ENCODE peak calls at places on chromosomes 4 and X, in eight cellular contexts. P is GM06990, H is NT2/D1, A is vagina, B is upper lobe of left lung, E is H7, U is Caco-2, C is body of pancreas. X is an unnamed sample. For H3K36me3, the result is how much of the 10 kb centered on the place peaks cover.

GRCh38 chrX:14006489-14006888 is 23.2 kb downstream of the GEMIN8 start:
- DNase-seq in A (no peak), C (no peak), U (no peak), E (no peak), H (no peak), P (no peak), B (no peak), X (no peak)

GRCh38 chrX:12065251-12065650 is 73.0 kb upstream of the FRMPD4 start:
- DNase-seq in B (no peak), U (peak), H (peak), E (peak), P (no peak), A (no peak), C (no peak), X (no peak)

GRCh38 chr4:53682196-53682595 is 90.9 kb upstream of the LNX1 start:
- DNase-seq in H (no peak), A (no peak), B (no peak), P (no peak), U (no peak), E (no peak), C (no peak), X (no peak)

GRCh38 chr4:115110191-115111166 is 2.9 kb downstream of the NDST4 start:
- DNase-seq in U (no peak), E (no peak), C (peak), P (no peak), H (no peak), A (no peak), B (no peak), X (no peak)

GRCh38 chr4:133154725-133155124 is 5.6 kb downstream of the PCDH10 start:
- DNase-seq in C (no peak), P (no peak), U (peak), A (no peak), E (peak), H (no peak), B (no peak), X (no peak)

GRCh38 chr4:75710246-75710645 is 14.1 kb upstream of the USO1 start:
- DNase-seq in B (no peak), E (no peak), A (no peak), U (no peak), H (no peak), P (no peak), C (no peak), X (no peak)

GRCh38 chr4:7124643-7125442 is 57.0 kb upstream of the GRPEL1 start:
- DNase-seq in A (no peak), E (no peak), H (no peak), P (no peak), B (peak), U (no peak), C (peak), X (no peak)

GRCh38 chr4:66574145-66574978 is 904.1 kb upstream of the EPHA5 start:
- DNase-seq in U (no peak), C (peak), P (no peak), B (no peak), A (no peak), H (no peak), E (no peak), X (peak)

GRCh38 chr4:156547439-156547838 is 424.2 kb downstream of the PDGFC start:
- DNase-seq in H (no peak), B (no peak), C (no peak), E (no peak), P (no peak), U (no peak), A (no peak), X (peak)

GRCh38 chr4:99856166-99856565 is 38.1 kb downstream of the LAMTOR3 start:
- DNase-seq in C (no peak), E (no peak), A (no peak), P (no peak), U (no peak), H (no peak), B (no peak), X (no peak)

GRCh38 chr4:150960079-150960478 is 55.0 kb downstream of the LRBA start:
- DNase-seq in B (no peak), H (no peak), U (no peak), P (no peak), C (no peak), E (peak), A (no peak), X (no peak)

GRCh38 chrX:118521435-118521834 is 25.8 kb downstream of the DOCK11 start:
- DNase-seq in H (no peak), E (no peak), U (no peak), B (no peak), C (no peak), P (no peak), A (no peak), X (peak)

GRCh38 chrX:49919617-49920016 is 2.8 kb upstream of the CLCN5 start:
- DNase-seq in A (no peak), U (peak), P (no peak), E (peak), B (no peak), C (peak), H (peak), X (no peak)

GRCh38 chrX:151563449-151563848 is at the start of gene PASD1:
- DNase-seq in P (no peak), U (no peak), E (peak), H (no peak), A (no peak), B (no peak), C (no peak), X (no peak)

GRCh38 chr4:55554453-55555030 is 7.8 kb upstream of the CLOCK start:
- DNase-seq in P (no peak), U (no peak), C (no peak), E (no peak), H (no peak), B (no peak), A (no peak), X (no peak)

GRCh38 chrX:53288173-53288572 is 6.8 kb upstream of the IQSEC2 start:
- DNase-seq in B (no peak), A (no peak), P (no peak), E (peak), U (no peak), H (peak), C (peak), X (no peak)

GRCh38 chrX:4315891-4316290 is 602.4 kb upstream of the PRKX start:
- DNase-seq in H (no peak), A (no peak), B (no peak), U (peak), E (no peak), P (no peak), C (no peak), X (no peak)

GRCh38 chrX:153299855-153300254 is 21.7 kb downstream of the PNMA6F start:
- DNase-seq in E (no peak), C (no peak), U (no peak), P (no peak), H (no peak), A (peak), B (no peak), X (no peak)

GRCh38 chr4:47490550-47490949 is 5.5 kb downstream of the ATP10D start:
- DNase-seq in E (peak), U (peak), B (no peak), P (no peak), A (no peak), H (peak), C (no peak), X (no peak)

GRCh38 chr4:112982677-112983076 is 66.8 kb upstream of the ANK2 start:
- DNase-seq in A (no peak), E (no peak), P (no peak), H (no peak), C (no peak), B (no peak), U (no peak), X (no peak)

GRCh38 chrX:40175416-40176255 is 77.9 kb upstream of the BCOR start:
- DNase-seq in P (peak), H (no peak), U (peak), B (peak), C (peak), A (peak), E (peak), X (no peak)

GRCh38 chr4:86333236-86333635 is 26.6 kb downstream of the MAPK10 start:
- DNase-seq in P (no peak), B (no peak), H (no peak), A (no peak), C (no peak), E (no peak), U (no peak), X (no peak)

GRCh38 chr4:84971319-84971932 is 4.9 kb upstream of the WDFY3 start:
- DNase-seq in H (no peak), U (peak), P (no peak), A (no peak), C (no peak), B (no peak), E (peak), X (no peak)

GRCh38 chr4:53601251-53601764 is 10.0 kb upstream of the LNX1 start:
- DNase-seq in C (peak), B (no peak), H (peak), U (peak), A (no peak), P (peak), E (peak), X (no peak)

GRCh38 chrX:73563740-73564073 is 710 bp downstream of the CHIC1 start:
- DNase-seq in B (no peak), A (no peak), P (peak), C (no peak), U (no peak), E (no peak), H (no peak), X (no peak)

GRCh38 chr4:35250771-35251170 is 993.5 kb downstream of the ARAP2 start:
- DNase-seq in B (no peak), U (no peak), C (no peak), E (no peak), A (no peak), H (no peak), P (no peak), X (no peak)

GRCh38 chr4:39732728-39733127 is 34.8 kb downstream of the UBE2K start:
- DNase-seq in C (no peak), U (no peak), H (no peak), B (no peak), P (no peak), A (no peak), E (no peak), X (peak)

GRCh38 chrX:101287402-101287801 is 3.7 kb downstream of the TAF7L start:
- DNase-seq in E (peak), A (no peak), C (no peak), U (peak), B (no peak), P (no peak), H (peak), X (peak)

GRCh38 chrX:12138366-12139313 is at the start of gene FRMPD4:
- DNase-seq in B (peak), H (no peak), E (peak), P (peak), A (no peak), U (no peak), C (peak), X (no peak)

GRCh38 chrX:70525733-70526132 is 81.1 kb downstream of the DLG3 start:
- DNase-seq in P (no peak), A (no peak), H (no peak), B (peak), U (peak), C (peak), E (no peak), X (no peak)

GRCh38 chrX:54181196-54181953 is 1.7 kb downstream of the FAM120C start:
- DNase-seq in H (no peak), B (no peak), C (peak), E (no peak), U (no peak), A (no peak), P (no peak), X (no peak)

GRCh38 chrX:149937881-149938426 is 337 bp downstream of the EOLA2 start:
- DNase-seq in U (peak), C (no peak), E (no peak), H (no peak), B (peak), P (no peak), A (no peak), X (no peak)

GRCh38 chr4:143336828-143337599 is at the start of gene GAB1:
- DNase-seq in P (peak), E (peak), H (peak), U (peak), B (peak), C (peak), A (no peak), X (no peak)

GRCh38 chrX:56000169-56000568 is 232.0 kb upstream of the KLF8 start:
- DNase-seq in A (no peak), B (no peak), P (no peak), C (no peak), U (no peak), E (no peak), H (no peak), X (peak)

GRCh38 chrX:140712413-140713173 is 3.0 kb downstream of the LINC00632 start:
- DNase-seq in P (peak), B (peak), U (peak), C (peak), E (peak), A (no peak), H (peak), X (no peak)

GRCh38 chr4:98577956-98578355 is 80.5 kb downstream of the TSPAN5 start:
- DNase-seq in A (no peak), P (no peak), B (no peak), U (no peak), E (no peak), C (no peak), H (no peak), X (no peak)

GRCh38 chr4:118799235-118799932 is 36.5 kb downstream of the SEC24D start:
- DNase-seq in E (no peak), A (no peak), B (no peak), C (no peak), P (no peak), U (no peak), H (no peak), X (no peak)
- H3K36me3 ChIP-seq in E (under half), A (half or more), B (half or more), C (under half), P (under half), U (under half), H (half or more), X (under half)

GRCh38 chr4:48565362-48566083 is 75.5 kb downstream of the ZAR1 start:
- DNase-seq in E (no peak), U (no peak), A (no peak), B (no peak), C (no peak), H (no peak), P (no peak), X (no peak)

GRCh38 chr4:48571471-48571870 is 81.4 kb downstream of the ZAR1 start:
- DNase-seq in B (no peak), H (no peak), P (no peak), A (no peak), E (no peak), C (no peak), U (no peak), X (no peak)

GRCh38 chr4:48575964-48576363 is 85.9 kb downstream of the ZAR1 start:
- DNase-seq in U (no peak), E (no peak), C (no peak), P (no peak), B (no peak), H (no peak), A (no peak), X (no peak)

GRCh38 chr4:48570646-48571220 is 80.7 kb downstream of the ZAR1 start:
- DNase-seq in P (no peak), A (no peak), C (no peak), U (no peak), B (no peak), H (no peak), E (no peak), X (peak)
- H3K36me3 ChIP-seq in P (under half), A (half or more), C (under half), U (under half), B (half or more), H (under half), E (under half), X (under half)

GRCh38 chrX:129795584-129795983 is 15.8 kb downstream of the SASH3 start:
- DNase-seq in B (no peak), A (no peak), C (no peak), P (no peak), E (no peak), U (no peak), H (no peak), X (no peak)
- H3K36me3 ChIP-seq in B (under half), A (under half), C (under half), P (under half), E (under half), U (under half), H (under half), X (under half)

GRCh38 chr4:139691-140090 is 15.4 kb downstream of the ZNF718 start:
- DNase-seq in C (no peak), B (no peak), A (no peak), U (no peak), P (no peak), H (no peak), E (no peak), X (no peak)
- H3K36me3 ChIP-seq in C (under half), B (half or more), A (half or more), U (under half), P (under half), H (half or more), E (under half), X (under half)

GRCh38 chr4:8225290-8225625 is 26.2 kb downstream of the SH3TC1 start:
- DNase-seq in P (no peak), C (no peak), B (peak), A (no peak), H (no peak), U (no peak), E (no peak), X (no peak)

GRCh38 chr4:8227201-8227770 is 28.2 kb downstream of the SH3TC1 start:
- DNase-seq in B (peak), H (no peak), A (no peak), U (no peak), P (no peak), C (no peak), E (no peak), X (no peak)

GRCh38 chr4:8227771-8228318 is 28.8 kb downstream of the SH3TC1 start:
- DNase-seq in P (no peak), E (no peak), B (peak), U (no peak), C (no peak), H (no peak), A (no peak), X (no peak)

GRCh38 chr4:8224596-8225289 is 25.7 kb downstream of the SH3TC1 start:
- DNase-seq in A (no peak), H (no peak), U (no peak), P (no peak), E (no peak), C (no peak), B (no peak), X (no peak)

DNA sequence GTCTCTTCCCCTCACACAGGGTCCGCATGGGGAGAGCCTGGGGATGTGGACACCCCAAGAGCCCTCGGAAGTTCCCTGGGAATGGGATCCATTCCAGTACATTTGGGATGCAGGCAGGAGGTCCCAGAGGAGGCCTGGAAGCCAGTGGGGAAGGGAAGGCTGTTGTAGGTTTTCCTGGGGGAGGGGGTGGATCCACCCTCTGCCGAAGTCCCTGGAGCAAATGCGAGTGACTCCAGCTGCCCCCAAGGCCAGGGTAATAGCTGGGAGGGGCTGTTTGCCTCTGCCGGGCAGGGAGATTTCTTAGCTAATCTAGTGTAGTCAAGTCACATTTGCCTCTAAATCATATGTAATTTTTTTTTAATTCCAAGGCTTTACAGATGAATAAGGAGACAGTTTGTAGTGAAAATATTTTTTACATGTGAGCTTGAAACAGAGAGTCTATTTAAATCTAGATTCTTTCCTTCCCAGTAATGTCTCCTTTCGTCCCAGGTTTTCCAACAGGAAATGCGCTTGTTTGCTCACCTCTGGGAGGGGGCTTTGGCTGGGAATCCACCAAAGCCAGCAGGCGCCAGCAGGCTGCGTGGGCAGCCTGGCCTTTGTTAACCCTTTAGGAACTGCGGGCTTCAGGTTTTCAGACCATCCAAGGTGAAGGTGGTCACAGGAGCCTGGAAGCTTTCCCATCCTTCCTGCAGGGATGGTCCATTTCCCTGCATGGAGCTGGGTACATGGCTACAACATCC is 26.8 kb downstream of the SH3TC1 start:
- DNase-seq in H (peak), A (no peak), E (peak), C (peak), B (no peak), P (no peak), U (no peak), X (no peak)
- H3K36me3 ChIP-seq in H (under half), A (under half), E (under half), C (under half), B (half or more), P (under half), U (under half), X (under half)

DNA sequence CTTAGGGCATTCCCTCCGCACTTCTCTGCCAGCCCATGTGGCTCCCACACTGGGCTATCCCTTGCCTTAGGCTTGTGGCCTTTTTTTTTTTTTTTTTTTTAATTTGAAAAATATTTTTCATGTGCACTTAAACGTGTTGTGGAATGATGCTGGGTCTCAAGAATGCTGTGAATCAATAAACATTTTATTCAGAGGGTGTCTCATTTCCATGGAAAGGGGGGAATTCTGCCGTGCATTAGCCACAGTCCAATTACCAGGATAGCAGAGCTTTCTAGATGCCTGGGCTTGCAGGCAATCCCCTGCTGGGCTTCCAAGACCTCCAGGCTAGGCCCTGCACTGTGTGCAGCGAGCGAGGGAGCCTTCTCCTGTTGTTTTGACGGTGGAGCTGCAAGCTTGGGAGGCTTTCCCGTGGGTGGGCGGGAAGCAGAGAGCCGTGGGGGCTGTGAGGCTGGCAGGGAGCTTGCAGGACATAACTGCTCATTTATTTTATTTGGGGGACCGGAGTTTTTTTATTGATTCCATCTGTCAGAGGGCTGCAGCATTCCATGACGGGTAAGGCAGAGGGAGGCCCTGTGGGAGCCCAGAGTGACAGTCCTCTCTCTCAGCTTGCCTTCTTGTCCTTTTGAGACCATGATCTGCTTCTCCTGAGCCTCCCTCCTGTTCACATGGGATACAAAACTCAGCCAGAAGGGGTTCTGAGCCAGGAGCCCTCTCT is 2.6 kb upstream of the CPZ start:
- DNase-seq in H (no peak), E (no peak), A (no peak), B (peak), P (no peak), U (no peak), C (no peak), X (peak)
- H3K36me3 ChIP-seq in H (under half), E (under half), A (under half), B (under half), P (under half), U (under half), C (under half), X (under half)

DNA sequence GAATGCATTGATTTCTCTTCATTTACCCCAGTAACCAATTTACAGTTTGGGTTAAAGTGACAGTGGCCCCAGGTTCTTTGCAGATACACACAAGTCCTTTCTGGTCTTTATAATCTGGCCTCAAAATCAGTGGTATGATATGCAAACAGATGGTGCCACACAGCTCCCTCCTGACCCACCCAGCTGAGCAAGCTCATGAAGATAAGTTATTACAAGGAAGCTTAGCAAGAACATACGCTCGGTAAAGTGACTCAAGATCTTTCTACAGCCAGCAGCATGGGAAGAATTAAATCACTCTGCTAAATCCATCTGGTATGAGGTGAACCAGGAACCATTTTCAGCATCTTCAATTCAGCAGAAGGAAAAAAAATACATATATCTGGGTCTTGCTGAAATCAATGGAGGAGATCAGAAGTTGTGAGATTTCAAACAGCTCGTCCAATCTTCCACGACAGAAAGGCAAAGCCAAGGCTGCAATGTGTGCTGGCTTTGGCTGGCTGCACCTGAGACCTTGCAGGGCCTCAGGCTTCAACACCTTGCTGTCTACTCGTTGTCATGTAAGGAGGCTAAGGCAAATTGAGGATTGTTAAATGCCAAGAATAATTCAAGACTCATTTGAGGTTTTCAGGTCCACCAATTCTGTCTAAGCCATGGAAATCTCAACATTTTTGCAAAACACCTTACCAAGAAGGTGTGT is 28.2 kb downstream of the SEL1L3 start:
- DNase-seq in C (no peak), U (no peak), B (no peak), H (no peak), E (no peak), P (no peak), A (no peak), X (no peak)
- H3K36me3 ChIP-seq in C (under half), U (under half), B (under half), H (under half), E (under half), P (under half), A (under half), X (under half)

GRCh38 chr4:519203-519651 is 20.2 kb downstream of the PIGG start:
- DNase-seq in C (no peak), B (peak), P (no peak), A (no peak), E (no peak), U (no peak), H (no peak), X (no peak)
- H3K36me3 ChIP-seq in C (under half), B (half or more), P (under half), A (half or more), E (under half), U (under half), H (half or more), X (under half)